ENCODE peak calls at places on chromosomes 16 and 17, in seven cellular contexts. K is neuronal stem cell, V is IMR-90, C is H9, L is H1, Z is mesenchymal stem cell, A is trophoblast cell. X is an unnamed sample. For H3K4me1, the result is how much of the 10 kb centered on the place peaks cover.

GRCh38 chr16:3027488-3027795 is 3.6 kb downstream of the THOC6 start:
- DNase-seq in C (no peak), A (no peak), V (no peak), Z (no peak), L (no peak), K (no peak), X (no peak)

GRCh38 chr17:46756061-46756735 is 62.3 kb downstream of the WNT3 start:
- DNase-seq in L (no peak), K (no peak), Z (no peak), C (no peak), A (no peak), V (no peak), X (no peak)

GRCh38 chr17:7989781-7990655 is 12.4 kb upstream of the GUCY2D start:
- DNase-seq in C (peak), L (peak), K (peak), A (peak), V (peak), Z (peak), X (peak)

GRCh38 chr16:65415460-65415859 is 293.6 kb upstream of the CDH11 start:
- DNase-seq in V (peak), K (no peak), A (no peak), C (no peak), Z (peak), L (no peak), X (peak)

GRCh38 chr17:41308918-41309359 is at the start of gene KRTAP16-1:
- DNase-seq in V (no peak), A (no peak), L (no peak), K (no peak), Z (no peak), C (no peak), X (no peak)

GRCh38 chr16:79369796-79370195 is 230.7 kb downstream of the MAF start:
- DNase-seq in Z (no peak), V (no peak), L (no peak), C (no peak), K (no peak), A (no peak), X (no peak)

GRCh38 chr16:71894229-71894920 is 956 bp upstream of the IST1 start:
- DNase-seq in Z (peak), A (peak), L (peak), C (peak), K (peak), V (peak), X (peak)

GRCh38 chr17:66560691-66561090 is 258.3 kb downstream of the PRKCA start:
- DNase-seq in L (no peak), K (no peak), A (no peak), Z (no peak), V (no peak), C (no peak), X (no peak)

GRCh38 chr16:58678716-58679115 is 5.9 kb downstream of the SLC38A7 start:
- DNase-seq in L (no peak), C (no peak), A (no peak), V (no peak), Z (no peak), K (no peak), X (no peak)

GRCh38 chr16:87471278-87472141 is 21.3 kb downstream of the ZCCHC14 start:
- DNase-seq in A (no peak), K (no peak), L (no peak), C (no peak), V (no peak), Z (no peak), X (no peak)

GRCh38 chr16:16028311-16028999 is 79.0 kb downstream of the ABCC1 start:
- DNase-seq in L (no peak), Z (no peak), A (no peak), K (no peak), V (no peak), C (no peak), X (no peak)

GRCh38 chr17:70661342-70662222 is 492.2 kb downstream of the KCNJ2 start:
- DNase-seq in A (no peak), Z (peak), C (no peak), K (no peak), V (peak), L (no peak), X (no peak)

GRCh38 chr17:30981531-30982519 is 11.0 kb downstream of the RNF135 start:
- DNase-seq in K (no peak), L (no peak), Z (no peak), C (peak), V (no peak), A (no peak), X (no peak)

GRCh38 chr16:528111-529011 is 849 bp downstream of the CAPN15 start:
- DNase-seq in Z (peak), C (no peak), K (no peak), L (no peak), A (peak), V (peak), X (peak)
- H3K4me1 ChIP-seq in Z (half or more), C (under half), K (under half), L (under half), A (under half), V (under half), X (under half)

GRCh38 chr17:20012137-20012536 is 3.0 kb downstream of the SPECC1 start:
- DNase-seq in A (no peak), Z (no peak), V (no peak), L (no peak), K (no peak), C (no peak), X (no peak)
- H2BK120ac ChIP-seq in A (no peak), Z (no peak), V (no peak), L (no peak), K (no peak), C (no peak), X (no peak)

GRCh38 chr17:45437461-45438283 is 5.0 kb upstream of the ARHGAP27 start:
- DNase-seq in Z (no peak), K (no peak), C (peak), V (no peak), L (no peak), A (no peak), X (no peak)
- H3K4me1 ChIP-seq in Z (under half), K (under half), C (under half), V (under half), L (under half), A (under half), X (under half)

GRCh38 chr17:44575408-44575807 is 18.1 kb downstream of the FZD2 start:
- DNase-seq in C (no peak), V (no peak), A (no peak), L (no peak), K (no peak), Z (no peak), X (no peak)
- H2BK120ac ChIP-seq in C (no peak), V (no peak), A (no peak), L (no peak), K (no peak), Z (no peak), X (no peak)

X was measured in mesendoderm.